ENCODE peak calls at places on chromosomes 5 and 9, in five cellular contexts. One of them, this sample, is unnamed.

GRCh38 chr9:108842610-108843295 is 13.0 kb downstream of the ACTL7B start:
- DNase-seq in SK-N-SH: no peak
- DNase-seq in K562: no peak
- DNase-seq in H1: no peak
- DNase-seq in HepG2: no peak
- DNase-seq in this sample: no peak

GRCh38 chr5:50301756-50302155 is 139.3 kb downstream of the EMB start:
- DNase-seq in H1: no peak
- DNase-seq in K562: no peak
- DNase-seq in HepG2: no peak
- DNase-seq in SK-N-SH: no peak
- DNase-seq in this sample: no peak

GRCh38 chr9:116940614-116941215 is 253.6 kb downstream of the TRIM32 start:
- DNase-seq in K562: no peak
- DNase-seq in H1: no peak
- DNase-seq in SK-N-SH: no peak
- DNase-seq in HepG2: no peak
- DNase-seq in this sample: no peak

GRCh38 chr5:58106754-58107410 is 353.0 kb downstream of the PLK2 start:
- DNase-seq in H1: no peak
- DNase-seq in K562: no peak
- DNase-seq in HepG2: no peak
- DNase-seq in SK-N-SH: no peak
- DNase-seq in this sample: no peak

GRCh38 chr9:97525451-97525850 is 24.0 kb downstream of the TMOD1 start:
- DNase-seq in SK-N-SH: no peak
- DNase-seq in HepG2: no peak
- DNase-seq in H1: no peak
- DNase-seq in K562: no peak
- DNase-seq in this sample: no peak

GRCh38 chr5:90461303-90461702 is 13.3 kb downstream of the MBLAC2 start:
- DNase-seq in HepG2: no peak
- DNase-seq in H1: no peak
- DNase-seq in SK-N-SH: no peak
- DNase-seq in K562: no peak
- DNase-seq in this sample: no peak

GRCh38 chr9:35526087-35526801 is 36.3 kb downstream of the RUSC2 start:
- DNase-seq in SK-N-SH: no peak
- DNase-seq in K562: no peak
- DNase-seq in H1: no peak
- DNase-seq in HepG2: no peak
- DNase-seq in this sample: peak

GRCh38 chr9:36320457-36320856 is 62.2 kb upstream of the GNE start:
- DNase-seq in H1: no peak
- DNase-seq in K562: no peak
- DNase-seq in SK-N-SH: no peak
- DNase-seq in HepG2: no peak
- DNase-seq in this sample: peak

GRCh38 chr9:19788152-19788551 is 685 bp downstream of the SLC24A2 start:
- DNase-seq in SK-N-SH: peak
- DNase-seq in H1: peak
- DNase-seq in HepG2: no peak
- DNase-seq in K562: no peak
- DNase-seq in this sample: no peak

GRCh38 chr9:3528466-3528865 is 2.7 kb upstream of the RFX3 start:
- DNase-seq in SK-N-SH: no peak
- DNase-seq in HepG2: no peak
- DNase-seq in H1: no peak
- DNase-seq in K562: peak
- DNase-seq in this sample: no peak

GRCh38 chr9:15403155-15403554 is 19.5 kb upstream of the SNAPC3 start:
- DNase-seq in SK-N-SH: peak
- DNase-seq in H1: no peak
- DNase-seq in K562: peak
- DNase-seq in HepG2: peak
- DNase-seq in this sample: peak

GRCh38 chr5:113166285-113166684 is 189.7 kb downstream of the DCP2 start:
- DNase-seq in H1: no peak
- DNase-seq in HepG2: no peak
- DNase-seq in K562: no peak
- DNase-seq in SK-N-SH: no peak
- DNase-seq in this sample: no peak

GRCh38 chr5:121805931-121806330 is 45.8 kb upstream of the FTMT start:
- DNase-seq in H1: no peak
- DNase-seq in SK-N-SH: peak
- DNase-seq in K562: no peak
- DNase-seq in HepG2: peak
- DNase-seq in this sample: no peak

GRCh38 chr9:37210737-37211523 is 90.6 kb downstream of the ZCCHC7 start:
- DNase-seq in H1: no peak
- DNase-seq in HepG2: no peak
- DNase-seq in K562: no peak
- DNase-seq in SK-N-SH: no peak
- DNase-seq in this sample: no peak

GRCh38 chr9:71587576-71588362 is 180.5 kb downstream of the CEMIP2 start:
- DNase-seq in H1: no peak
- DNase-seq in K562: no peak
- DNase-seq in HepG2: no peak
- DNase-seq in SK-N-SH: no peak
- DNase-seq in this sample: peak

GRCh38 chr5:424259-425110 is 18.5 kb upstream of the EXOC3 start:
- DNase-seq in H1: no peak
- DNase-seq in SK-N-SH: no peak
- DNase-seq in HepG2: no peak
- DNase-seq in K562: no peak
- DNase-seq in this sample: no peak

GRCh38 chr5:147393866-147394265 is 116.0 kb downstream of the DPYSL3 start:
- DNase-seq in K562: no peak
- DNase-seq in HepG2: no peak
- DNase-seq in SK-N-SH: no peak
- DNase-seq in H1: peak
- DNase-seq in this sample: no peak

GRCh38 chr5:109411627-109412026 is 1.9 kb upstream of the PJA2 start:
- DNase-seq in SK-N-SH: no peak
- DNase-seq in HepG2: no peak
- DNase-seq in K562: peak
- DNase-seq in H1: no peak
- DNase-seq in this sample: peak

GRCh38 chr5:2066373-2066772 is 183.6 kb upstream of the IRX4 start:
- DNase-seq in H1: peak
- DNase-seq in K562: no peak
- DNase-seq in SK-N-SH: no peak
- DNase-seq in HepG2: no peak
- DNase-seq in this sample: no peak

GRCh38 chr5:148913985-148914421 is 87.6 kb downstream of the ADRB2 start:
- DNase-seq in H1: no peak
- DNase-seq in SK-N-SH: no peak
- DNase-seq in K562: no peak
- DNase-seq in HepG2: peak
- DNase-seq in this sample: no peak

GRCh38 chr5:13859285-13859684 is 85.2 kb downstream of the DNAH5 start:
- DNase-seq in HepG2: no peak
- DNase-seq in K562: no peak
- DNase-seq in H1: no peak
- DNase-seq in SK-N-SH: no peak
- DNase-seq in this sample: peak

GRCh38 chr9:91682806-91683205 is 259.2 kb upstream of the NFIL3 start:
- DNase-seq in SK-N-SH: no peak
- DNase-seq in HepG2: no peak
- DNase-seq in H1: no peak
- DNase-seq in K562: no peak
- DNase-seq in this sample: no peak

GRCh38 chr9:114278881-114279570 is 43.9 kb upstream of the ORM1 start:
- DNase-seq in SK-N-SH: no peak
- DNase-seq in H1: peak
- DNase-seq in HepG2: no peak
- DNase-seq in K562: no peak
- DNase-seq in this sample: peak

GRCh38 chr5:175469916-175470315 is 8.4 kb upstream of the SFXN1 start:
- DNase-seq in SK-N-SH: no peak
- DNase-seq in K562: no peak
- DNase-seq in HepG2: no peak
- DNase-seq in H1: no peak
- DNase-seq in this sample: no peak

GRCh38 chr5:109692011-109692410 is 2.3 kb downstream of the MAN2A1 start:
- DNase-seq in SK-N-SH: no peak
- DNase-seq in H1: no peak
- DNase-seq in HepG2: no peak
- DNase-seq in K562: no peak
- DNase-seq in this sample: no peak

GRCh38 chr5:73233461-73234151 is 60.6 kb downstream of the TMEM174 start:
- DNase-seq in H1: peak
- DNase-seq in HepG2: no peak
- DNase-seq in SK-N-SH: peak
- DNase-seq in K562: no peak
- DNase-seq in this sample: no peak

GRCh38 chr9:128683340-128684064 is 5.5 kb upstream of the SET start:
- DNase-seq in H1: peak
- DNase-seq in SK-N-SH: no peak
- DNase-seq in HepG2: no peak
- DNase-seq in K562: peak
- DNase-seq in this sample: peak

DNA sequence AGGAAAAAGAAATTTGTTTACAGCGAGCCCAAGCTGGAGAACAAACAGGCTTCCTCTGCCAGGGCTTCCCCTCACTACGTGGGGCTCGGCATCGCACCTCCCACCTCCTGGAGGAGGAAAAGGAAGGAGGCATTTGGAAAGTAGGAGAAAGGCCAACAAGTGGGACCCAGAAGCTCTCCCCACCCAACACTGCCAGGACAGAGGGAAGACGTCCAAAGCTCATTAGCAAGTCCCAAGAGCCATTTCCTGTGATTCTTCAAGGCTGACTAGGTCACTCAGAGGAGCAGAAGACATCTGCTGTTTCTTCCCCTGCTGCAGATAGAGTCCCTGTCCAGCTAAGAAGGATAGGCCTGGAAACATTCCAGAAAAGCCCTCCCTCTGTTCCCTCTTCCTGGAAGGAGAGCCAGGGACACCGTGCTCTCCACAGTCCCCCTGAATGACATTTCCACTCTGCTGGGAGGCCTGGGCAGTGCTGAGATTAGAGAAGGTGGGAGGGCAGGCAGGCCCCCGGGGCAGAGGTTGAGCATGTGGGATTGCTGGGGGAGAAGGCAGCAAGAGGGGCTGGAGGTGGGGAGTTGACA is 57.0 kb upstream of the NEURL1B start:
- DNase-seq in SK-N-SH: no peak
- DNase-seq in H1: no peak
- DNase-seq in K562: no peak
- DNase-seq in HepG2: no peak
- DNase-seq in this sample: no peak
- TF ChIP-seq EP300 in SK-N-SH: no peak
- TF ChIP-seq EP300 in H1: no peak
- TF ChIP-seq EP300 in K562: no peak
- TF ChIP-seq EP300 in HepG2: no peak
- TF ChIP-seq EP300 in this sample: no peak

GRCh38 chr5:177508217-177508611 is 1.4 kb downstream of the DOK3 start:
- DNase-seq in H1: no peak
- DNase-seq in K562: no peak
- DNase-seq in HepG2: no peak
- DNase-seq in SK-N-SH: no peak
- DNase-seq in this sample: no peak
- H3K4me2 ChIP-seq in H1: no peak
- H3K4me2 ChIP-seq in K562: peak
- H3K4me2 ChIP-seq in HepG2: no peak
- H3K4me2 ChIP-seq in SK-N-SH: no peak
- H3K4me2 ChIP-seq in this sample: no peak

DNA sequence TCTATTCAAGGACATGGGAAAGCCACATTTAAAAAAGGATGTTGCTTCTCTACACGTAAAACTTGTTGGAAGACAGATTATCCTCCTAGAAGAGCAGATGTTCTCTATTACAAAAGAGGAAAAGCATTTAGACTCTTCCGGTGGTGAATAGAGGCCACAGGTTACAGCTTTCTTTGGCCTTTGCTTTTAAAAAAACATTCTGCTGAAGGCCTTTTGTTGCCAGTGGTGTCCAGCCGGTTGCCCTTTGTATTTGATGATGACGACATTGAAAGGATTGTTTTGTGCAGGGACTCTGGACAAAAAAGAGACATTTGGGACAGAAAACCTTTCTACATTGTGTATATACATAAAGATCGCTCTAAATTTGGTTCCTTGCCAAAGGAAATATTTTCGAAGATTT is 180.3 kb downstream of the C9orf152 start:
- DNase-seq in SK-N-SH: no peak
- DNase-seq in H1: no peak
- DNase-seq in HepG2: peak
- DNase-seq in K562: no peak
- DNase-seq in this sample: no peak
- TF ChIP-seq EP300 in SK-N-SH: no peak
- TF ChIP-seq EP300 in H1: no peak
- TF ChIP-seq EP300 in HepG2: no peak
- TF ChIP-seq EP300 in K562: no peak
- TF ChIP-seq EP300 in this sample: no peak

GRCh38 chr9:125506045-125506444 is 201.0 kb downstream of the MAPKAP1 start:
- DNase-seq in SK-N-SH: no peak
- DNase-seq in H1: no peak
- DNase-seq in K562: no peak
- DNase-seq in HepG2: no peak
- DNase-seq in this sample: no peak

GRCh38 chr9:125504616-125505015 is 202.4 kb downstream of the MAPKAP1 start:
- DNase-seq in H1: no peak
- DNase-seq in HepG2: no peak
- DNase-seq in K562: no peak
- DNase-seq in SK-N-SH: no peak
- DNase-seq in this sample: no peak

GRCh38 chr9:125508261-125508660 is 198.7 kb downstream of the MAPKAP1 start:
- DNase-seq in SK-N-SH: no peak
- DNase-seq in HepG2: no peak
- DNase-seq in H1: no peak
- DNase-seq in K562: no peak
- DNase-seq in this sample: no peak

GRCh38 chr9:125509476-125509875 is 197.5 kb downstream of the MAPKAP1 start:
- DNase-seq in HepG2: no peak
- DNase-seq in H1: peak
- DNase-seq in SK-N-SH: peak
- DNase-seq in K562: no peak
- DNase-seq in this sample: no peak

DNA sequence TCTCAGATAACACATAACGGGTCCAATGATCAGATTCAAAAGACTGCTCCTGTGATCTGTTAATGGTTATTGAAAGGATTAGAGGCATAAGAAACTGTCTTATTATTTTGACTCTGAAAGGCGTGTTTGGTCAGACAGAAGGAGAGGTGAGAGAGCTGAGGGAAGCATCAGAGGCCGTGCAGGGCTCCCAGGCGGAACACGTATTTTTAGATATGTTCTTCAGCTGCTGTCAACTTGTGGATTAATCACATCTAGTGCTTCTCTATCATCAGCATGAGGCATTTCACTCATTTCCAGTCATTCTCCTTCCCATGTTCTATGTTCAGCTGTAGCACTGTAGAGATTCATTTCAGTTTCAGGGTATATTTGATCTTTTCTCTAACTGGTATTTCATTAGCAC is 199.8 kb downstream of the MAPKAP1 start:
- DNase-seq in HepG2: no peak
- DNase-seq in K562: no peak
- DNase-seq in SK-N-SH: no peak
- DNase-seq in H1: no peak
- DNase-seq in this sample: no peak
- H3K4me2 ChIP-seq in HepG2: no peak
- H3K4me2 ChIP-seq in K562: no peak
- H3K4me2 ChIP-seq in SK-N-SH: no peak
- H3K4me2 ChIP-seq in H1: no peak
- H3K4me2 ChIP-seq in this sample: no peak

GRCh38 chr5:98771389-98772109 is 1.9 kb upstream of the RGMB start:
- DNase-seq in SK-N-SH: peak
- DNase-seq in H1: no peak
- DNase-seq in K562: peak
- DNase-seq in HepG2: peak
- DNase-seq in this sample: peak
- TF ChIP-seq EP300 in SK-N-SH: no peak
- TF ChIP-seq EP300 in H1: no peak
- TF ChIP-seq EP300 in K562: no peak
- TF ChIP-seq EP300 in HepG2: no peak
- TF ChIP-seq EP300 in this sample: no peak